ENCODE peak calls at places on chromosomes 16 and 17, in five cellular contexts. R is mesenchymal stem cell, K is H9, E is IMR-90, I is H1. X is an unnamed sample.

GRCh38 chr16:50282010-50282538 is 15.7 kb downstream of the ADCY7 start:
- DNase-seq in K (no peak), R (no peak), E (no peak), I (no peak), X (no peak)

GRCh38 chr16:19005561-19006445 is 22.1 kb downstream of the TMC7 start:
- DNase-seq in E (peak), I (peak), K (peak), R (no peak), X (no peak)

GRCh38 chr16:84741351-84741791 is 41.6 kb downstream of the USP10 start:
- DNase-seq in E (peak), R (peak), I (no peak), K (no peak), X (no peak)

GRCh38 chr17:4666296-4666695 is 24.8 kb upstream of the ALOX15 start:
- DNase-seq in R (no peak), K (no peak), I (no peak), E (peak), X (no peak)

GRCh38 chr16:79007614-79008013 is 592.9 kb downstream of the MAF start:
- DNase-seq in E (no peak), R (peak), I (no peak), K (no peak), X (no peak)

GRCh38 chr17:37067555-37068111 is 118.9 kb downstream of the AATF start:
- DNase-seq in E (peak), K (no peak), I (no peak), R (peak), X (no peak)

GRCh38 chr17:17575360-17576251 is 15.9 kb downstream of the PEMT start:
- DNase-seq in R (no peak), K (no peak), I (no peak), E (no peak), X (no peak)

GRCh38 chr16:24753437-24753836 is 24.0 kb downstream of the TNRC6A start:
- DNase-seq in E (no peak), I (no peak), R (no peak), K (no peak), X (no peak)

GRCh38 chr16:3949287-3949686 is 68.8 kb upstream of the CREBBP start:
- DNase-seq in R (no peak), I (no peak), E (no peak), K (no peak), X (no peak)

GRCh38 chr17:14359251-14359939 is 58.5 kb downstream of the HS3ST3B1 start:
- DNase-seq in K (peak), R (peak), E (no peak), I (no peak), X (no peak)

GRCh38 chr17:58338454-58338841 is 9.9 kb upstream of the TSPOAP1 start:
- DNase-seq in R (no peak), I (no peak), E (no peak), K (no peak), X (no peak)

DNA sequence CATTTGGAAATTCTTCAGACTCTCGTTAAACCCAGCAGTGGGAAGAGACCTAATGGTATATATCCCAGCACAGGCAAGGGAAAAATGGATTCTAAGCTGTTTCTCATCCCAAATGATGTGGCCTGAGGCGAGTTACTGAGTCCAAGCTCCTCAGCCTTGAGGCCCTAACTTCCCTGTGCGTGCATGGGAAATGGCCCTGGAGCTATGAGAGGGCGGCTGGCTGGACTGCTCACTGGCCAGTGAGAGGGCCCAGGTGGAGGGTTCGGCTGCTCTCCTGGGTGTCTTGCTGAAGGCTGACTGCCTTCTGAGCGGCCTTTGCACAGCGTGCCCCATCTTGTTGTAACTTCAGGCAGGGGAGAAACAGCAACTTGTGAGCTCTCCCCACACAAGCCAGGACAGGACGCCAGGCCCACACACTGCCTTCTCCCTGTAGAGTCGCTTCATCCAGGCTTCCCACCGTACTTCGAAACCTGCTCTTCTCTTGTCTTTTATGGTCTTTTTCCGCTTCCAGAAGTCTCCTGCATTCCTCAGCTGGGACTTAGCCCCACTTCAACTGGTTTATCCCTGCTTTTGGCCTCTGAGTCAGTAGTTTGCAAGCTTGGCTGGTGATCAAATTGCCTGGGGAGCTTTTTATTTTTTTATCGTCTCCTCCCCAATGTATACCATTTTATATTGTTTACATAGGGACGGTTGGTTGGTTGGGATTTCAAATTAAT is 13.3 kb downstream of the CDH3 start:
- DNase-seq in K (no peak), R (peak), I (no peak), E (peak), X (no peak)
- H2BK5ac ChIP-seq in K (peak), R (peak), I (peak), E (no peak), X (no peak)

DNA sequence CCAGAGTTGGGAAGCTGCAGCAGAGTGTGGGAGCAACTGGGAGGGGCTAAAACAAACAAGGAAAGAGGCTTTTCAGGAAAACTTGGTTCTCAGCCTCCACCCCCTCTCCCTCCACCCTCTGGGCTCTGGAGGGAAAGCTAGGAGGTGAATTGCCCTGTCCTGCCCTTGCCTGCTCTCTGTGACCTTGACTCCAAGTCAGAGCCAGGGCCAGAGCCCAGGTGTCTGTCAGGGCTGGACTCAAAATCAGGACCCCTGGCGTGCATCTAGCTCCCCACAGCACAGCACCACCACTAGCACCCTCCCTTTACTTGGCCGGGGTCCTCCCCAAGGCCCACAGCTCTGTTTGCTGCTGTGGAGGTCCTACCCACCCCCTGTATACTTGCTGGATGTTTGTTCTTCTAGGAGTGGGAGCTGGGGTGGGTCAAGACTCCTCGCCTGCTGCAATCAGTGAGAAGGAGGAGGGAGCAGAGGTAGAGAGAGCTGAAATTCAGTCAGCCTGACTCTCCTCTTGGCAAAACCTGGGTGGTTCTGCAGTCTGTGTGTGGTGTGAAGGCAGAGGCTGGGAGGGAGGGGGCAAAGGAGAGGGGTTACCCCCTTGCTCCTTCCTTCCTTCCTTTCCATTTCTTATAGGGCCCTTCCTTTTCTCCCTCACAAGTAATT is 2.8 kb upstream of the NR1D1 start:
- DNase-seq in I (peak), R (no peak), K (peak), E (no peak), X (no peak)
- H2AFZ ChIP-seq in I (peak), R (no peak), K (no peak), E (no peak), X (peak)

GRCh38 chr17:59371426-59372099 is 40.1 kb downstream of the YPEL2 start:
- DNase-seq in K (no peak), E (no peak), R (peak), I (no peak), X (no peak)
- H2BK5ac ChIP-seq in K (no peak), E (peak), R (no peak), I (no peak), X (peak)

GRCh38 chr16:8620535-8620934 is 963 bp upstream of the METTL22 start:
- DNase-seq in E (peak), I (no peak), R (no peak), K (no peak), X (no peak)
- H2AFZ ChIP-seq in E (no peak), I (no peak), R (no peak), K (no peak), X (no peak)

DNA sequence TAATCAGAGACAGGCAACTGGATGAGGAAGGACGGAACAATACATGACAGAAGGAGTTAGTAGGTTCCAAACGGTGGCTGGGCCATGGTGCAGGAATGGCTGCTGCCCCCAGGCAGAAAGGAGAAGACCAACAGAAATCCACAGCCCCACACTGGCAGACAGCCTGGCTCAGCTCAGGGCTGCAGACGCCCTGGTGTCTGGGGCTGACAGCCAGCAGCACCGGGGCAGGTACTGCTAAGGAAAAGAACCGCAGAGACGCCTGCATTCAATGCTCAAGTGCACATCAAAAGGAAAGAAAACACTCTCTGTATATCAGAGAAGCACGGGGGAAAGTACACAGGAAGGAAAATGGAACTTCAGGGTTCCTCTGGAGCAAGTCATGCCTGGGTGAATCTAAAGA is 53.4 kb downstream of the GAS7 start:
- DNase-seq in I (no peak), R (no peak), K (no peak), E (no peak), X (no peak)
- H2BK5ac ChIP-seq in I (peak), R (no peak), K (no peak), E (no peak), X (no peak)

DNA sequence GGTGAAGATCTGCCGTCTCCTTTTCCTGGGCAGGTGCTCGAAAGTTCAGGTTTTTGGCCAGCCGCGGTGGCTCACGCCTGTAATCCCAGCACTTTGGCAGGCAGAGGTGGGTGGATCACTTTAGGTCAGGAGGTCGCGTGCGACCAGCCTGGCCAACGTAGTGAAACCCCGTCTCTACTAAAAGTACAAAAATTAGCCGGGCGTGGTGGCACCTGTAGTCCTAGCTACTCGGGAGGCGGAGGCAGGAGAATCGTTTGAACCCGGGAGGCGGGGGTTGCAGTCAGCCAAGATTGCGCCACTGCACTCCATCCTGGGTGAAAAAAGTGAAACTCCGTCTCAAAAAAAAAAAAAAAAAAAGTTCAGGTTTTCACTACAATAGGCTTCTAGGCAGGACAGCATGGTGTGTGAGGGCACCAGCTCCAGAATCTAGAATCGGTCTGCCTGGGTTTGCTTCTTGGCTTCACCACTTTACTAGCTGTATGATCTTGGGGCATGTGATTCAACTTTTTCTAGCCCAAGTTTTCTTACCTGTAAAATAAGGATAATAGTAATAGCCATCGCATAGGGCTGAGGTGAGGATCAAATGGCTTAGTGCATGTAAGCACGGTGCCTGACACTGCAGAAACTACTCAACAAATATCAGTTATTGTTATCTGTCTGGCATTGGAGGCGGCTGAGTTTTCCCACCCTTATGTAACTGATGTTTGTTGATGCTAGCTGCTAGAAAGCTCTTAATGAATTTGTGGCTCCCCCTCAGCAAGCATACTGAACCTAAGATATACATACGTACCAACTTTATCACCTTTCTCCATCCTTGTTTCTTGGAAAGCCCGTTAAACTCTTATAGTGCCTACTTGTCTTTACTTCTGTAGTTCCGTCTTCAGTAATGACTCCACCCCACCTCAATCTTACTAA is 1.3 kb downstream of the PSMD12 start:
- DNase-seq in R (no peak), E (no peak), K (no peak), I (peak), X (no peak)
- H2AFZ ChIP-seq in R (no peak), E (no peak), K (no peak), I (no peak), X (no peak)

GRCh38 chr16:28491970-28492474 is at the start of gene CLN3:
- DNase-seq in R (peak), I (peak), E (peak), K (peak), X (peak)
- H2BK5ac ChIP-seq in R (peak), I (peak), E (peak), K (peak), X (peak)

DNA sequence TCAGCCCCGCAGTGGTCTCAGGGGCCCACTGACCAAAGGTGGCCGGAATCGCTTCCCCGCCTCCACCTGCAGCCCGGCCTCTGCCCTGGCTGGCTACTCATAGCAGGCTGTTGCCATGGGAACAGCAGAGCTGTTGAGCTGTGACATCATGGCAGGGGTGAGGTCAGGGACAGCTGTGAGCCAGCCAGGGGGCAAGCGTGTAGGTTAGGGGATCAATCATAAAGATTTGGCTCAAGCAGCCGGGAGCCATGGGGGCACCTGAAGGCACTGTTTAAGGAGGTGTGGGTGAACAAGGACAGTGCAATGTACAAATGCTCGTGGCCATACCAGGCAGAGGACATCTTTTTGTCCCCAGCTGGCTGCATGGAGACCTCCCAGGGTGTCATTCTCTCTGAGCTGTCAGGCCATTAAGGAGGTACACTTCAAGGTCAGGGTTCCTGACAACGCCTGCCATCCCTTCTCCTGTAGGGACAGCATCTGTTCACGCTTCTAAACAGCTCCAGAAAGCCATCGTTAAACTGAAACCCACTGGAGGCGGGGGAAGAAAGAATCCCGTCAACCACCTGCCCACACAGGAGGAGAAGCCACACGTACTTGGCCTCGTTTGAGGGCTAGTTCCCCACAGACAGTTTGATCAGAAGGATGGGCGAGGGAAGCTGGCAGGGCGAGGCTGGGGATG is at the start of gene CEP295NL:
- DNase-seq in E (peak), K (no peak), I (no peak), R (peak), X (peak)
- H2AFZ ChIP-seq in E (no peak), K (no peak), I (no peak), R (no peak), X (no peak)

GRCh38 chr17:75181608-75182318 is 996 bp downstream of the SUMO2 start:
- DNase-seq in R (peak), K (no peak), E (no peak), I (no peak), X (no peak)

GRCh38 chr17:75181110-75181509 is 1.6 kb downstream of the SUMO2 start:
- DNase-seq in R (no peak), I (no peak), K (no peak), E (no peak), X (no peak)

GRCh38 chr17:75182319-75182568 is 515 bp downstream of the SUMO2 start:
- DNase-seq in I (no peak), K (peak), E (no peak), R (no peak), X (no peak)

GRCh38 chr17:75183999-75184884 is 1.5 kb upstream of the SUMO2 start:
- DNase-seq in K (no peak), E (no peak), I (no peak), R (no peak), X (no peak)

GRCh38 chr17:75182569-75183436 is at the start of gene SUMO2:
- DNase-seq in K (peak), I (peak), R (peak), E (peak), X (peak)
- H2BK5ac ChIP-seq in K (no peak), I (peak), R (peak), E (peak), X (peak)

DNA sequence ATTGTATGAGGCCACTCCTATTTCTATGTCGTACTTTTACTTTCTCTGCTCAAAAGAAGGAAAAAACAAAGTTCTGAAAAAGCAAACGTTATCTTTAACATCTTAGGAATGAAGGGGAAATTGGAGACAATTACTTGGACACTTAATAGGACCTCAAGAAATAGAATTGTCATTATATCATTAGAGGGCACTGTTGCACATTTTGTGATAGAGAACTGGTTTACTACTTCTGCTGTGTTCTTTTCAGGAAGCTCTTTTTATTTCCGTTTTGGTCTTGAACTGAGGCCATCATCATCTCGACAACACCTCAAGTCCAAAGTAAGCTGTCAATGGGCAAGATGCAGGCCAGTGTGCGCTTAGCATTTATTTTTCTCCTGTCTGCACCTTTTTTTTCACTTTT is 14.6 kb downstream of the COG4 start:
- DNase-seq in I (no peak), K (no peak), R (peak), E (no peak), X (no peak)
- H2AFZ ChIP-seq in I (no peak), K (no peak), R (no peak), E (no peak), X (no peak)

X was measured in neuronal stem cell.